ENCODE peak calls at places on chromosomes 13 and 19, in ten cellular contexts. K, Z, C, T, E, F, X, U, L and A are unnamed samples.

GRCh38 chr19:29271341-29271740 is 58.4 kb upstream of the UQCRFS1 start:
- DNase-seq in K (peak), Z (no peak), C (no peak), T (no peak), E (no peak), F (no peak), X (no peak), U (no peak), L (no peak), A (peak)

GRCh38 chr19:11069451-11070009 is 19.7 kb upstream of the LDLR start:
- DNase-seq in K (no peak), Z (no peak), C (peak), T (no peak), E (no peak), F (no peak), X (no peak), U (no peak), L (no peak), A (no peak)

GRCh38 chr13:53781941-53782340 is 753.3 kb downstream of the OLFM4 start:
- DNase-seq in K (no peak), Z (no peak), C (no peak), T (no peak), E (no peak), F (no peak), X (no peak), U (no peak), L (no peak), A (no peak)

GRCh38 chr13:64239372-64239771 is 2823.7 kb upstream of the PCDH20 start:
- DNase-seq in K (no peak), Z (no peak), C (no peak), T (no peak), E (no peak), F (no peak), X (no peak), U (no peak), L (no peak), A (no peak)

GRCh38 chr19:16882146-16882545 is 6.7 kb upstream of the F2RL3 start:
- DNase-seq in K (no peak), Z (no peak), C (no peak), T (no peak), E (no peak), F (no peak), X (no peak), U (no peak), L (no peak), A (no peak)

GRCh38 chr13:68784275-68784674 is 1323.4 kb upstream of the ATXN8OS start:
- DNase-seq in K (no peak), Z (no peak), C (no peak), T (no peak), E (no peak), F (no peak), X (no peak), U (no peak), L (no peak), A (no peak)

GRCh38 chr19:49849433-49850220 is 1.3 kb upstream of the PTOV1 start:
- DNase-seq in K (no peak), Z (no peak), C (no peak), T (no peak), E (no peak), F (no peak), X (no peak), U (no peak), L (no peak), A (no peak)

GRCh38 chr13:87120476-87120875 is 550.7 kb upstream of the SLITRK5 start:
- DNase-seq in K (no peak), Z (no peak), C (no peak), T (no peak), E (no peak), F (no peak), X (no peak), U (no peak), L (no peak), A (no peak)

GRCh38 chr13:92938481-92939020 is 288.1 kb upstream of the GPC6 start:
- DNase-seq in K (no peak), Z (no peak), C (no peak), T (no peak), E (no peak), F (no peak), X (no peak), U (no peak), L (no peak), A (no peak)

GRCh38 chr13:106155411-106155810 is 380.1 kb downstream of the EFNB2 start:
- DNase-seq in K (no peak), Z (no peak), C (no peak), T (no peak), E (no peak), F (no peak), X (no peak), U (no peak), L (no peak), A (no peak)

GRCh38 chr13:87669379-87669978 is 1.7 kb upstream of the SLITRK5 start:
- DNase-seq in K (no peak), Z (no peak), C (no peak), T (no peak), E (no peak), F (peak), X (no peak), U (no peak), L (no peak), A (no peak)

GRCh38 chr19:55483681-55484361 is 1.2 kb upstream of the NAT14 start:
- DNase-seq in K (no peak), Z (no peak), C (no peak), T (no peak), E (peak), F (no peak), X (no peak), U (no peak), L (peak), A (no peak)

GRCh38 chr19:703329-703650 is 5.4 kb upstream of the PALM start:
- DNase-seq in K (no peak), Z (no peak), C (no peak), T (no peak), E (no peak), F (no peak), X (no peak), U (no peak), L (no peak), A (no peak)

GRCh38 chr13:42553098-42554046 is 20.6 kb upstream of the TNFSF11 start:
- DNase-seq in K (no peak), Z (no peak), C (no peak), T (no peak), E (no peak), F (no peak), X (peak), U (no peak), L (no peak), A (no peak)

GRCh38 chr13:33743438-33744368 is 74.2 kb upstream of the RFC3 start:
- DNase-seq in K (no peak), Z (no peak), C (no peak), T (no peak), E (no peak), F (no peak), X (no peak), U (no peak), L (no peak), A (no peak)

GRCh38 chr13:44128522-44128921 is 245.1 kb upstream of the SERP2 start:
- DNase-seq in K (no peak), Z (peak), C (no peak), T (no peak), E (no peak), F (no peak), X (no peak), U (peak), L (peak), A (peak)

GRCh38 chr19:48433337-48433736 is 12.4 kb upstream of the GRWD1 start:
- DNase-seq in K (no peak), Z (no peak), C (no peak), T (no peak), E (no peak), F (no peak), X (no peak), U (no peak), L (no peak), A (no peak)

GRCh38 chr19:57587529-57587928 is 3.6 kb downstream of the ZIK1 start:
- DNase-seq in K (no peak), Z (no peak), C (no peak), T (no peak), E (no peak), F (no peak), X (peak), U (no peak), L (no peak), A (no peak)

GRCh38 chr13:82664183-82664582 is 1218.1 kb downstream of the SLITRK1 start:
- DNase-seq in K (no peak), Z (no peak), C (no peak), T (no peak), E (no peak), F (no peak), X (no peak), U (no peak), L (no peak), A (no peak)

GRCh38 chr13:113802761-113803160 is 43.7 kb downstream of the TMEM255B start:
- DNase-seq in K (peak), Z (no peak), C (no peak), T (no peak), E (no peak), F (no peak), X (no peak), U (no peak), L (peak), A (no peak)

DNA sequence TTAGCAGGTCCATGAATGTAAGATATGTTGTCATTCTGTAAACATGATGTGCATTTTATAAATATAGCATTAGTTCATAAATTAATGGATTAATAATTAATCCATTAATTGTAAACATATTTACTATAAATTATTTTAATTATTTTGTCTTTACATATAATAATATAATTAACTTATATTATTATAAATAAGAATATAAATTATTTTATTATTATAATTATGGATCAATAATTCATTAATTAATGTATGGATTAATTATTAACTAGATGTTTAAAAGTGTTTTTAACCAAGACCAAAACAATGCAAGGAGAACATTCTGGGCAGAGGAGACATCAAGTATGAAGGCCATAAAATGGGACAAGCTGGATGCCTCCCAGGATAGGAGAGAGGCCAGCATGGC is 72.0 kb downstream of the RUBCNL start:
- DNase-seq in K (no peak), Z (no peak), C (no peak), T (no peak), E (no peak), F (no peak), X (no peak), U (no peak), L (no peak), A (no peak)
- H3K4me3 ChIP-seq in K (no peak), Z (no peak), C (no peak), T (no peak), E (no peak), F (no peak), X (no peak), U (no peak), L (no peak), A (no peak)

GRCh38 chr13:32124743-32125142 is 93.2 kb downstream of the FRY start:
- DNase-seq in K (no peak), Z (no peak), C (peak), T (no peak), E (no peak), F (no peak), X (no peak), U (no peak), L (no peak), A (no peak)

GRCh38 chr13:32125221-32125621 is 93.6 kb downstream of the FRY start:
- DNase-seq in K (no peak), Z (no peak), C (no peak), T (no peak), E (no peak), F (no peak), X (no peak), U (peak), L (peak), A (no peak)

GRCh38 chr13:32126756-32127155 is 95.2 kb downstream of the FRY start:
- DNase-seq in K (no peak), Z (no peak), C (no peak), T (no peak), E (no peak), F (no peak), X (no peak), U (no peak), L (no peak), A (no peak)

GRCh38 chr13:32126298-32126697 is 94.7 kb downstream of the FRY start:
- DNase-seq in K (no peak), Z (no peak), C (no peak), T (no peak), E (no peak), F (no peak), X (no peak), U (no peak), L (no peak), A (no peak)

GRCh38 chr13:32125746-32126145 is 94.2 kb downstream of the FRY start:
- DNase-seq in K (no peak), Z (no peak), C (no peak), T (no peak), E (no peak), F (no peak), X (no peak), U (no peak), L (no peak), A (no peak)
- H3K27ac ChIP-seq in K (peak), Z (peak), C (no peak), T (no peak), E (no peak), F (no peak), X (peak), U (peak), L (no peak), A (peak)

GRCh38 chr13:46165485-46166220 is 16.3 kb downstream of the LCP1 start:
- DNase-seq in K (no peak), Z (no peak), C (no peak), T (no peak), E (no peak), F (no peak), X (peak), U (no peak), L (no peak), A (no peak)
- H3K4me3 ChIP-seq in K (no peak), Z (no peak), C (no peak), T (no peak), E (no peak), F (no peak), X (no peak), U (no peak), L (no peak), A (no peak)

DNA sequence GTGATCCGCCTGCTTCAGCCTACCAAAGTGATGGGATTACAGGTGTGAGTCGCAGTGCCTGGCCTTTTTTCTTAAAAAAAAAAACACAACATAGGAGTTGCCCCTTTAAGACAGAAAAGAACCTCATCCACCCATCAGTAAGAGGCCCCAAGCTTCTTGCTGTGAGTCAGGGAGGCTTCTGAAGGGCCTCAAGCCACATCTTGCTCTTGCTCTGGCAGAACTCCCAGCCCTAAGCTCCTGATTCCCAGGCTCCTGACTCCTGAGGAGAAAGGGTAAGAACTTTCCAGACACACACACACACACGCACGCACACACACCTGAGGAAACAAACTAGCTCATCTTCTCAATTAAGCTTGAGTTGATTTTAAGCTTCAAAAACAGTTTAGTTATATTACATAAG is 6.9 kb downstream of the ETFB start:
- DNase-seq in K (no peak), Z (no peak), C (no peak), T (no peak), E (no peak), F (no peak), X (peak), U (no peak), L (no peak), A (no peak)
- H3K27ac ChIP-seq in K (no peak), Z (no peak), C (no peak), T (peak), E (no peak), F (no peak), X (peak), U (no peak), L (peak), A (no peak)

DNA sequence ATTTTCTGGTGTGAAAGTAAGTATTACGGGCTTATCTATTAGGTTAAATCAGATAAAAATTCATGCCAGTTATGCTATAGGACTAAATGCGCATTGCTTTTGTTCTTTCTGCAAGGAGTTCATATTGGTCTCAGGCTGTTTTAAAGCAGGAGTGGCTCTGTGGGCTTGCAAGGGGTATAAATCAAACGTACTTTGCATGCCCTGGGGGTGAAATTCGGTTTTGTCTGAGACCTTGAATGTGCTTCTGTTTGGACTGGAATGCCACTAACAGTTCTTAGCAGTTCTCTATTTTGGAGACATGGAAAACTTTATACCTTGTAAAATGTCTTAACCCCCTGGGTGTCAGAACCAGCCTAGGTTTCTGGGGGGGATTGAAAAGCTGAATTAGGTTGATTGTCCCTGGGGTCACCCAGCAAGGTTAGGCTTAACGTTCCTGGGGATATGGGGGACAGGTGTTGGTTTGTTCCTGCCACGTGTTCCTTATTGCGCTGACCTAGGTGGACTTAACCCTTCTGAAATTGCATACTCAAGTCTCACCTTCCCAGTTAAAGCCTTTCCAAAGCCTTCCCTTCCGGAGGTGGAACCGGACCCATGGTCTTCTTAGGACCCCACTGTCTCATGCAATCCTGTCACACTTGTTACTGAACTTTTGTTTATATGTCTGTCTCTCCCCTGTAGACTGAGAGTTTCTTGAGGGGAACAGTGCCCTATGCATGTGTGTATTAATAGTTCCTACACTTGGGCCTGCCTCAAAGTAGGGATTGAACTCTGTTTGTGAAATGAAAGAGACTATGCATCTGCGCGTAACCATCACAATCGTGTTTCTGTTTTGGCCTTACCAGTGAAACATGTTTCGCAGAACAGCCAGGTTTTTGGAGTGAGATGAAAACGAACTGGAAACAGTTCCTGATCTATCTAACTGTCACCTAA is 182.3 kb downstream of the LMO7 start:
- DNase-seq in K (no peak), Z (no peak), C (no peak), T (no peak), E (no peak), F (no peak), X (no peak), U (no peak), L (no peak), A (no peak)
- H3K4me3 ChIP-seq in K (no peak), Z (no peak), C (no peak), T (no peak), E (no peak), F (no peak), X (no peak), U (no peak), L (no peak), A (no peak)

DNA sequence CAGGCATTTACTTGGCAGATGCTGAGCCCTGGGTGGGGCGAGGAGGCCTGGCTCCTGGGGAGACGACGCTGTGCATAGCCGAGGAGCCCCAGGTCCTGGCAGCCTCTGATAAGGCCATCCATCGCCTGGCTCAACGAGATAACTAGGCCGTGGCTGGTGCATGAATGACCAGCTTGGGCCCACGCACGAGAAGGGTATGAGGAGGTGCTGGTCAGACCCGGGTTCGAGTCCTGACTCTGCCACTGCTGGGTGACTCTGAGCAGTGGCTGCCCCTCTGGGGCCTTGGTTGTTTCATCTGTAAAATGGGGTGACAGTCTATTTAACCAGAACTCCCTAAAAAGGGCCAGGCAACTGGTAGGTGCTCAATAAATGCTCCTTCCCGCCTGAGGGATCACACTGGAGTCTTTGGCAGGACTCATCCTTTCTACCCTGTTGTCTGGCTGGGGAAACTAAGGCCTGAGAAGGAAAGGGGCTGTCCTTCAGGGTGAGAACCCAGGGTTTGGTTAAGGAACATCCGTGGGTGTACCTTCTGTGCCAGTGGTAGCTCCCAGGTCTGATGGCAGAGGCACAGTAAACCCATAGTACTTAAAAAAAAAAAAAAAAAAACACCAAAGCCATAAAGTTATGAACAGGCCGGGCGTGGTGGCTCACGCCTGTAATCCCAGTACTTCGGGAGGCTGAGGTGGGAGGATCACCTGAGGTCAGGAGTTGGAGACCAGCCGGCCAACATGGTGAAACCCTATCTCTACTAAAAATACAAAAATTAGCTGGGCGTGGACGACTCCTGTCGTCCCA is 8.1 kb upstream of the ARRDC2 start:
- DNase-seq in K (peak), Z (no peak), C (no peak), T (no peak), E (no peak), F (peak), X (no peak), U (no peak), L (no peak), A (no peak)
- H3K27ac ChIP-seq in K (peak), Z (peak), C (peak), T (peak), E (peak), F (peak), X (no peak), U (peak), L (peak), A (peak)

GRCh38 chr19:14150041-14150769 is 13.8 kb upstream of the ASF1B start:
- DNase-seq in K (no peak), Z (no peak), C (no peak), T (no peak), E (no peak), F (no peak), X (no peak), U (no peak), L (no peak), A (no peak)
- H3K4me3 ChIP-seq in K (no peak), Z (peak), C (peak), T (no peak), E (no peak), F (no peak), X (no peak), U (peak), L (peak), A (peak)